ENCODE peak calls at places on chromosomes 7 and 10, in nine cellular contexts. J is A673; X is foreskin fibroblast; O is uterus; B is CD8-positive, alpha-beta T cell; U is neural progenitor cell; C is cardiac muscle cell; M is left lung; L is stomach. T is an unnamed sample.

GRCh38 chr7:111164442-111164841 is 73.5 kb downstream of the LRRN3 start:
- DNase-seq in X (peak; percentile 30), L (no peak), U (no peak), B (no peak), O (no peak), M (no peak), C (no peak), J (no peak), T (no peak)

GRCh38 chr7:110548372-110548771 is 542.6 kb upstream of the LRRN3 start:
- DNase-seq in L (no peak), O (no peak), C (no peak), J (no peak), U (no peak), X (peak; percentile 43), B (no peak), M (no peak), T (no peak)

GRCh38 chr7:150993511-150993910 is 2.7 kb downstream of the NOS3 start:
- DNase-seq in M (no peak), X (no peak), O (no peak), C (no peak), U (peak; percentile 90), L (no peak), J (no peak), B (no peak), T (no peak)

GRCh38 chr7:100897111-100897608 is 1.5 kb upstream of the ACHE start:
- DNase-seq in U (peak; percentile 69), X (peak; percentile 52), J (peak; percentile 56), C (peak; percentile 27), O (peak; percentile 73), B (peak; percentile 69), L (peak; percentile 63), M (no peak), T (no peak)

GRCh38 chr10:77604941-77605351 is 32.7 kb downstream of the KCNMA1 start:
- DNase-seq in M (no peak), O (no peak), X (no peak), U (no peak), L (no peak), B (no peak), J (no peak), C (no peak), T (no peak)

GRCh38 chr10:73731588-73732375 is 12.4 kb upstream of the SEC24C start:
- DNase-seq in J (no peak), O (no peak), M (no peak), C (no peak), U (no peak), X (no peak), B (no peak), L (no peak), T (no peak)

GRCh38 chr7:101532400-101533102 is 96.5 kb downstream of the MYL10 start:
- DNase-seq in X (no peak), J (no peak), U (no peak), B (no peak), M (no peak), L (no peak), C (no peak), O (no peak), T (no peak)

GRCh38 chr7:45670227-45670626 is 96.1 kb downstream of the ADCY1 start:
- DNase-seq in M (no peak), U (no peak), C (no peak), J (no peak), B (no peak), X (no peak), L (peak; percentile 2), O (no peak), T (no peak)

GRCh38 chr10:4623200-4623599 is 202.8 kb upstream of the AKR1E2 start:
- DNase-seq in U (no peak), M (no peak), B (no peak), O (no peak), L (no peak), J (no peak), C (no peak), X (no peak), T (no peak)

GRCh38 chr10:124323145-124323725 is 95.5 kb downstream of the OAT start:
- DNase-seq in C (peak; percentile 37), U (no peak), J (no peak), B (no peak), O (no peak), X (peak; percentile 70), L (no peak), M (no peak), T (no peak)

GRCh38 chr7:142391191-142391992 is 133.5 kb upstream of the PRSS58 start:
- DNase-seq in J (peak; percentile 64), U (peak; percentile 82), O (no peak), L (no peak), X (no peak), C (peak; percentile 29), M (no peak), B (peak; percentile 45), T (no peak)

GRCh38 chr10:7260412-7260900 is 150.4 kb downstream of the SFMBT2 start:
- DNase-seq in J (peak; percentile 89), L (no peak), M (peak; percentile 57), U (peak; percentile 65), C (peak; percentile 98), O (peak; percentile 78), B (no peak), X (peak; percentile 97), T (peak; percentile 38)

GRCh38 chr7:151882734-151883133 is 5.8 kb upstream of the PRKAG2 start:
- DNase-seq in C (no peak), L (no peak), U (no peak), M (no peak), X (no peak), J (no peak), O (no peak), B (no peak), T (no peak)

GRCh38 chr10:6170638-6171037 is 32.1 kb upstream of the PFKFB3 start:
- DNase-seq in B (no peak), C (no peak), M (no peak), U (no peak), L (no peak), O (no peak), X (no peak), J (peak; percentile 39), T (no peak)

GRCh38 chr7:99008921-99009530 is 130.7 kb downstream of the TRRAP start:
- DNase-seq in M (no peak), J (no peak), L (no peak), C (no peak), B (peak; percentile 8), X (no peak), O (no peak), U (no peak), T (no peak)

GRCh38 chr10:88687853-88688467 is 18.1 kb upstream of the LIPK start:
- DNase-seq in O (no peak), B (no peak), J (peak; percentile 41), U (peak; percentile 21), M (no peak), L (no peak), C (peak; percentile 49), X (peak; percentile 58), T (no peak)

DNA sequence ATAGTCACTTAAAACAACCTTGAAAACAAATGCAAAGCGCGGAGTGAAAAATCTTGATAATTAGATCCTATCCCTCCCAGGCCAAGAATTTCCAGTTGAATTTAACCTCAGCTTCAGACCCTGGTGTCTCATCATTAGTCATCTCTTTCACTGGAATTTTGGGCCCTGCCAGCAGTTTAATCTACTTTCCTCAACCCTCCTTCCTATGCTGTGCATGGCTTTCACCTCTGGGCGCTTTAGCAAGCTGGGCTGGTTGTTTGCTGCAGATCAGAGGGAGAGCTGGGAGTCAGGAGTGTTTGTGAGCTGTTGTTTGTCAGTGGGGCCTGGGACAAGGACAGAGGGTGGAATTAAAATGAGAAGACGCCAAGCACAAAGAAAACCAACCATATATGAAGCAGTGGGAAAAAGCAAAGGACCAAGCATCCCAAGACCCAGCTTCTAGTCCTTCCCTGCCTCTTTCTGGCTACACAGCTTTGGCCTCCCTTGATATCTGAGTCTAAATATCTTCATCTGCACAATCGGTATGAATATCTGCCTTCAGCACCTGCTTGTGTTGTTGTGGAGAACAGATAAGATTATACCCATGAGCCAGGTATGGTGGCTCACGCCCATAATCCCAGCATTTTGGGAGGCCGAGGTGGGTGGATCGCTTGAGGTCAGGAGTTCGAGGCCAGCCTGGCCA is 13.5 kb downstream of the MYOF start:
- DNase-seq in J (peak; percentile 69), X (peak; percentile 96), O (peak; percentile 50), C (peak; percentile 92), B (no peak), U (no peak), M (no peak), L (no peak), T (peak; percentile 80)
- TF ChIP-seq CTCF in J (no peak), X (no peak), O (no peak), C (no peak), B (no peak), U (no peak), M (no peak), L (no peak), T (peak; percentile 9)

DNA sequence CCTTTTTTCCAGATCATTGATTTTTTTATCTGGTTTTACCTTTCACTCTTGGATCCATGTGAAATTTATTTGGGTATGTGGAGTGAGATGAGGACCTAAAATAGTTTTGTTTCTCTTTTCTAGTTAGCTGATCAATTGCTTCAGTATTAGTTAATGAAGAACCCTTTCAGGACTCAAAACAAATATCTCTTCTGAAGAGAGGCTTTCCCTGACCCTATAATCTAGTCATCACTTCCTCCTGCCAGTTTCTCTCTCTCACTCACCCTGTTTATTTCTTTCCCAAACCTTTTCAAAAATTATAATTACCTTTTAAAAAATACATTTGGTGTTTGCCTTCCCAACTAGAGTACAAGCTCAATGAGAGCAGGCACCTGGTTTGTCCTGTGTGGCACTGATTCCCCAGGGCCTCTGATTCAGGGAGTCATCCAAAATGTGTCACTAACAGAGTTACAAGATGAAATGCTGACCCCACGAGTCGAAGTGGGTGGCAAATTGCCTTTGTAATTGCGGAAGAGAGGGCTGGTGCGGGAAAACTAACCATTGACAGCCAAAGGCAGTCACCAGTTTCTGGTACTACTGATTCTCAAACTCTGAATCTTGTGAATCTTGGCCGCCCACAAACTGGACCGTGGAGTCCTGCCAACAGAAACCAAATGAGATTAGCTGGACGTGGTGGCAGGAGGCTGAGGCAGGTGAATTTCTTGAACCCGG is 2.4 kb downstream of the TMEM140 start:
- DNase-seq in X (no peak), L (no peak), J (no peak), C (no peak), U (no peak), B (no peak), O (no peak), M (no peak), T (no peak)
- H3K4me3 ChIP-seq in X (no peak overlapping the region), L (no peak overlapping the region), J (no peak overlapping the region), C (no peak overlapping the region), U (no peak overlapping the region), B (peak overlapping the region; percentile 60), O (no peak overlapping the region), M (no peak overlapping the region), T (peak overlapping the region; percentile 23)

GRCh38 chr7:82678259-82678658 is 234.7 kb upstream of the CACNA2D1 start:
- DNase-seq in X (no peak), C (no peak), M (no peak), J (no peak), B (no peak), O (no peak), U (no peak), L (no peak), T (no peak)
- TF ChIP-seq CTCF in X (no peak), C (no peak), M (no peak), J (no peak), B (no peak), O (no peak), U (no peak), L (no peak), T (no peak)

DNA sequence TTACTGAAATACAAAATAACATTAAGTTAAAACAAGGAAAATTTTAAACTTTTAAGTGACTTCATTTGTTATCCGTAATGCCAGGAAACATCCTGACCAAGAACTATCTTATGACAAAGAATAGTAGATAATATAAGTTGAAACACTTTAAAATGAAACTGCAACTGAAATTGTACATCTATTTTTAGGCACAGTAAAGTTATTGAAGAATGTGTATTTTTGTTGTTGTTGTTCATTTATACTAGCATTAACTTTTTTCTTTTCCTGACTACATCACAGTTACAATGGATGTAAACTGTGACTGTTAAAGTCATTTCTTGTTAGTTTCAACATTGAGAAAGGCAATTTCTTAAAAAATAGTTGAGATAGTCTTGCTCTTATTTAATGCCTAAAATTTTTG is 2.6 kb downstream of the CPED1 start:
- DNase-seq in X (no peak), M (no peak), C (no peak), J (no peak), U (no peak), O (no peak), L (no peak), B (no peak), T (no peak)
- H3K4me3 ChIP-seq in X (peak overlapping the region; percentile 74), M (no peak overlapping the region), C (no peak overlapping the region), J (no peak overlapping the region), U (no peak overlapping the region), O (peak overlapping the region; percentile 62), L (peak overlapping the region; percentile 50), B (no peak overlapping the region), T (no peak overlapping the region)